ENCODE peak calls at places on chromosome 5, in five cellular contexts. N is GM12865, Q is nephron progenitor cell, I is left ventricle myocardium inferior, L is transverse colon. D is an unnamed sample.

GRCh38 chr5:160092519-160092918 is 26.7 kb downstream of the PWWP2A start:
- DNase-seq in N (no peak), Q (no peak), I (no peak), L (no peak), D (no peak)

GRCh38 chr5:140855772-140856674 is at the start of gene PCDHA10:
- DNase-seq in N (no peak), Q (no peak), I (no peak), L (no peak), D (peak; percentile 82)

GRCh38 chr5:157303667-157304327 is 37.9 kb downstream of the CYFIP2 start:
- DNase-seq in N (no peak), Q (peak; percentile 20), I (peak; percentile 71), L (no peak), D (peak; percentile 93)

GRCh38 chr5:80055491-80056170 is 20.5 kb downstream of the THBS4 start:
- DNase-seq in N (no peak), Q (no peak), I (no peak), L (no peak), D (peak; percentile 75)

GRCh38 chr5:43279548-43280274 is 33.5 kb downstream of the HMGCS1 start:
- DNase-seq in N (no peak), Q (no peak), I (no peak), L (no peak), D (no peak)

GRCh38 chr5:142798099-142798768 is 28.1 kb downstream of the ARHGAP26 start:
- DNase-seq in N (no peak), Q (no peak), I (no peak), L (no peak), D (no peak)

GRCh38 chr5:115098041-115098702 is 71.5 kb downstream of the TRIM36 start:
- DNase-seq in N (peak; percentile 65), Q (peak; percentile 23), I (no peak), L (peak; percentile 23), D (peak; percentile 67)

GRCh38 chr5:156327306-156327705 is 342 bp downstream of the SGCD start:
- DNase-seq in N (no peak), Q (no peak), I (no peak), L (no peak), D (no peak)

GRCh38 chr5:185095-186070 is 5.9 kb upstream of the LRRC14B start:
- DNase-seq in N (no peak), Q (no peak), I (no peak), L (no peak), D (no peak)

GRCh38 chr5:77946381-77947050 is 170.4 kb upstream of the TBCA start:
- DNase-seq in N (no peak), Q (no peak), I (no peak), L (no peak), D (no peak)

GRCh38 chr5:154334406-154335041 is 111.3 kb upstream of the SAP30L start:
- DNase-seq in N (no peak), Q (no peak), I (no peak), L (no peak), D (no peak)

GRCh38 chr5:164048527-164048926 is 543.1 kb downstream of the MAT2B start:
- DNase-seq in N (no peak), Q (no peak), I (no peak), L (no peak), D (no peak)
- TF ChIP-seq CTCF in N (no peak), Q (no peak), I (peak; percentile 50), L (no peak), D (peak; percentile 62)

GRCh38 chr5:61277190-61277589 is 54.9 kb upstream of the ZSWIM6 start:
- DNase-seq in N (peak; percentile 21), Q (no peak), I (no peak), L (no peak), D (peak; percentile 66)
- TF ChIP-seq CTCF in N (no peak), Q (no peak), I (peak; percentile 35), L (no peak), D (peak; percentile 54)

GRCh38 chr5:176609724-176610429 is at the start of gene GPRIN1:
- DNase-seq in N (peak; percentile 77), Q (peak; percentile 89), I (peak; percentile 48), L (peak; percentile 44), D (peak; percentile 91)
- TF ChIP-seq CTCF in N (peak; percentile 11), Q (no peak), I (peak; percentile 50), L (no peak), D (peak; percentile 58)

GRCh38 chr5:101728933-101729332 is 567.2 kb downstream of the SLCO4C1 start:
- DNase-seq in N (peak; percentile 9), Q (no peak), I (no peak), L (no peak), D (no peak)
- TF ChIP-seq CTCF in N (no peak), Q (peak; percentile 37), I (no peak), L (no peak), D (peak; percentile 70)

GRCh38 chr5:93791520-93791972 is 50.1 kb upstream of the POU5F2 start:
- DNase-seq in N (no peak), Q (no peak), I (no peak), L (no peak), D (no peak)

GRCh38 chr5:93793159-93793781 is 51.9 kb upstream of the POU5F2 start:
- DNase-seq in N (no peak), Q (no peak), I (no peak), L (no peak), D (no peak)

GRCh38 chr5:93787598-93787997 is 46.2 kb upstream of the POU5F2 start:
- DNase-seq in N (no peak), Q (no peak), I (no peak), L (no peak), D (no peak)

GRCh38 chr5:93790401-93790800 is 49.0 kb upstream of the POU5F2 start:
- DNase-seq in N (no peak), Q (no peak), I (no peak), L (no peak), D (no peak)

GRCh38 chr5:93789173-93790070 is 48.0 kb upstream of the POU5F2 start:
- DNase-seq in N (no peak), Q (no peak), I (no peak), L (no peak), D (no peak)
- TF ChIP-seq CTCF in N (no peak), Q (no peak), I (no peak), L (no peak), D (no peak)